ENCODE peak calls at places on chromosomes 4 and X, in ten cellular contexts. M, G, Y, F, T, Q, X, I, N and U are unnamed samples.

GRCh38 chr4:98639108-98639507 is 19.3 kb downstream of the TSPAN5 start:
- DNase-seq in M (no peak), G (no peak), Y (no peak), F (no peak), T (no peak), Q (no peak), X (no peak), I (no peak), N (no peak), U (no peak)

GRCh38 chrX:17183566-17183965 is 191.4 kb upstream of the NHS start:
- DNase-seq in M (no peak), G (no peak), Y (no peak), F (no peak), T (peak), Q (no peak), X (no peak), I (no peak), N (no peak), U (no peak)

GRCh38 chrX:118720058-118720707 is 7.2 kb upstream of the IL13RA1 start:
- DNase-seq in M (no peak), G (no peak), Y (no peak), F (no peak), T (peak), Q (no peak), X (no peak), I (no peak), N (no peak), U (no peak)

GRCh38 chr4:176794151-176794550 is 1.4 kb upstream of the VEGFC start:
- DNase-seq in M (peak), G (no peak), Y (no peak), F (peak), T (no peak), Q (peak), X (no peak), I (no peak), N (peak), U (peak)

GRCh38 chr4:25180524-25181131 is 20.4 kb upstream of the SEPSECS start:
- DNase-seq in M (peak), G (peak), Y (no peak), F (peak), T (peak), Q (peak), X (peak), I (no peak), N (no peak), U (no peak)

GRCh38 chrX:71998836-71999509 is 88.3 kb downstream of the NHSL2 start:
- DNase-seq in M (no peak), G (peak), Y (no peak), F (no peak), T (peak), Q (peak), X (no peak), I (no peak), N (no peak), U (no peak)

GRCh38 chr4:158884280-158884679 is 115.5 kb downstream of the FNIP2 start:
- DNase-seq in M (no peak), G (no peak), Y (no peak), F (peak), T (no peak), Q (peak), X (no peak), I (peak), N (peak), U (no peak)

GRCh38 chr4:117376700-117377099 is 291.3 kb upstream of the TRAM1L1 start:
- DNase-seq in M (no peak), G (no peak), Y (no peak), F (no peak), T (no peak), Q (no peak), X (no peak), I (no peak), N (no peak), U (no peak)

GRCh38 chr4:56286763-56287162 is 100.5 kb downstream of the AASDH start:
- DNase-seq in M (no peak), G (no peak), Y (no peak), F (no peak), T (peak), Q (peak), X (no peak), I (no peak), N (no peak), U (no peak)

GRCh38 chrX:120486786-120487185 is 17.7 kb upstream of the LAMP2 start:
- DNase-seq in M (no peak), G (no peak), Y (no peak), F (no peak), T (no peak), Q (no peak), X (no peak), I (no peak), N (no peak), U (no peak)

GRCh38 chr4:5292091-5292490 is 240.8 kb downstream of the STK32B start:
- DNase-seq in M (no peak), G (no peak), Y (no peak), F (no peak), T (no peak), Q (no peak), X (no peak), I (no peak), N (no peak), U (no peak)

GRCh38 chr4:56550642-56551041 is 45.1 kb downstream of the ARL9 start:
- DNase-seq in M (no peak), G (no peak), Y (no peak), F (no peak), T (no peak), Q (no peak), X (no peak), I (no peak), N (no peak), U (no peak)

GRCh38 chrX:12700745-12701144 is 90.5 kb upstream of the PRPS2 start:
- DNase-seq in M (no peak), G (no peak), Y (no peak), F (no peak), T (no peak), Q (no peak), X (no peak), I (no peak), N (no peak), U (no peak)

GRCh38 chr4:110510955-110511544 is 35.1 kb downstream of the ENPEP start:
- DNase-seq in M (peak), G (peak), Y (no peak), F (peak), T (peak), Q (peak), X (no peak), I (no peak), N (peak), U (peak)

GRCh38 chr4:12144051-12144450 is 715.4 kb upstream of the HS3ST1 start:
- DNase-seq in M (peak), G (no peak), Y (no peak), F (no peak), T (no peak), Q (no peak), X (no peak), I (no peak), N (no peak), U (no peak)

GRCh38 chrX:47590984-47591383 is 8.7 kb downstream of the TIMP1 start:
- DNase-seq in M (no peak), G (no peak), Y (no peak), F (no peak), T (no peak), Q (no peak), X (no peak), I (no peak), N (no peak), U (no peak)

GRCh38 chr4:1544861-1545275 is 138.6 kb upstream of the NKX1-1 start:
- DNase-seq in M (no peak), G (no peak), Y (no peak), F (no peak), T (no peak), Q (no peak), X (peak), I (no peak), N (no peak), U (no peak)

GRCh38 chr4:2837904-2838496 is 5.6 kb upstream of the ADD1 start:
- DNase-seq in M (peak), G (no peak), Y (no peak), F (no peak), T (no peak), Q (peak), X (peak), I (peak), N (no peak), U (no peak)

GRCh38 chrX:13797512-13797911 is 19.4 kb downstream of the GPM6B start:
- DNase-seq in M (no peak), G (no peak), Y (no peak), F (no peak), T (no peak), Q (no peak), X (no peak), I (no peak), N (no peak), U (no peak)

GRCh38 chrX:136065044-136065671 is 79.9 kb downstream of the SLC9A6 start:
- DNase-seq in M (peak), G (no peak), Y (no peak), F (peak), T (peak), Q (peak), X (no peak), I (peak), N (peak), U (no peak)

GRCh38 chr4:179709961-179710624 is 2267.9 kb upstream of the AGA start:
- DNase-seq in M (no peak), G (no peak), Y (no peak), F (no peak), T (peak), Q (no peak), X (no peak), I (no peak), N (no peak), U (no peak)

GRCh38 chrX:66399273-66399672 is 235.2 kb downstream of the HEPH start:
- DNase-seq in M (no peak), G (no peak), Y (no peak), F (no peak), T (no peak), Q (no peak), X (no peak), I (no peak), N (no peak), U (no peak)

GRCh38 chr4:128540122-128540521 is 252.5 kb upstream of the PGRMC2 start:
- DNase-seq in M (no peak), G (no peak), Y (no peak), F (no peak), T (no peak), Q (no peak), X (no peak), I (no peak), N (no peak), U (no peak)

GRCh38 chr4:37561803-37562207 is 124.4 kb downstream of the RELL1 start:
- DNase-seq in M (peak), G (peak), Y (peak), F (peak), T (no peak), Q (peak), X (no peak), I (no peak), N (no peak), U (no peak)

GRCh38 chr4:68872442-68873217 is 56.8 kb downstream of the UGT2B10 start:
- DNase-seq in M (peak), G (no peak), Y (no peak), F (no peak), T (no peak), Q (no peak), X (no peak), I (no peak), N (no peak), U (no peak)

GRCh38 chrX:151982217-151982616 is 7.7 kb upstream of the GABRE start:
- DNase-seq in M (peak), G (no peak), Y (no peak), F (peak), T (no peak), Q (peak), X (no peak), I (no peak), N (peak), U (peak)

GRCh38 chrX:118565853-118566252 is 70.2 kb downstream of the DOCK11 start:
- DNase-seq in M (no peak), G (no peak), Y (no peak), F (no peak), T (no peak), Q (peak), X (no peak), I (no peak), N (no peak), U (no peak)

GRCh38 chrX:85504381-85504780 is 124.9 kb upstream of the POF1B start:
- DNase-seq in M (no peak), G (no peak), Y (no peak), F (no peak), T (no peak), Q (no peak), X (no peak), I (no peak), N (no peak), U (no peak)

GRCh38 chrX:115183980-115184379 is 5.2 kb upstream of the RBMXL3 start:
- DNase-seq in M (no peak), G (no peak), Y (no peak), F (no peak), T (no peak), Q (no peak), X (no peak), I (no peak), N (peak), U (no peak)

GRCh38 chr4:149173241-149174013 is 642.2 kb downstream of the IQCM start:
- DNase-seq in M (no peak), G (no peak), Y (no peak), F (no peak), T (no peak), Q (no peak), X (no peak), I (no peak), N (no peak), U (no peak)

GRCh38 chr4:146359771-146360170 is 145.4 kb downstream of the REELD1 start:
- DNase-seq in M (peak), G (no peak), Y (no peak), F (no peak), T (no peak), Q (no peak), X (no peak), I (no peak), N (no peak), U (no peak)

DNA sequence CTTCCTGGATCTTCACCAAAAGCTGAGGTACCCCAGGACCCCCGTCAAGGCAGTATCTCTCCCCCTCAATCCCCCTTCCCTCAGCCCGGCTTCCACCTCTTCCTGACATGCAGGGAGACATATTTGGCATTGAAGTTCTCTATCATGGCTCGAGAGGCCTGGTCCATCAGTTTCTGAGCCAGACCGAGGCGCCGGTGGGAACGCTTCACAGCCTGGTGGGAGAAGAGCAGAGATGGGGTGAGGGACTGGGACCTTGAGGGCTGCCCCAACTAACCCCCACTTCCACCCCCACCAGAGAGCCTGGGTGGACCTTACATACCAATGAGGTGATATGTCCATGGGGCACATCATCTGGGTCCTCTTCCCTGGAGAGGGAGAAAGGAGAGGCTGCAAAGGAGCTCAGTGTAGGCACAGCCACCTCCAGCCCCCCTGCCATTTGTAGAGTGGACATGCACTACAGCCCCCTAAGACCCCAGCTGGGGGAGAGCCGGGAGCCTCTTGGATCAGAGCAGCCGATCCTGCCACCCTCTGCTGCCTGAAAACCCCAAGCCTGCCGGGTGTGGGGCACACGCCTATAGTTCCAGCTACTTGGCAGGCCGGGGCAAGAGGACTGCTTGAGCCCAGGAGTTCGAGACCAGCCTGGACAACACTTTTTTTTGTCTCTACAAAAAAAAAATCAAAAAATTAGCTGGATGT is 2.5 kb downstream of the NAA10 start:
- DNase-seq in M (no peak), G (no peak), Y (no peak), F (no peak), T (no peak), Q (no peak), X (no peak), I (no peak), N (no peak), U (no peak)
- H3K4me3 ChIP-seq in M (no peak), G (no peak), Y (no peak), F (no peak), T (no peak), Q (no peak), X (no peak), I (no peak), N (no peak), U (no peak)

GRCh38 chrX:131752493-131753198 is 208.8 kb downstream of the OR13H1 start:
- DNase-seq in M (no peak), G (no peak), Y (peak), F (peak), T (no peak), Q (no peak), X (peak), I (peak), N (no peak), U (no peak)
- H3K4me3 ChIP-seq in M (no peak), G (no peak), Y (peak), F (peak), T (no peak), Q (no peak), X (peak), I (no peak), N (no peak), U (peak)

GRCh38 chr4:8198906-8199593 is at the start of gene SH3TC1:
- DNase-seq in M (peak), G (peak), Y (peak), F (peak), T (no peak), Q (peak), X (peak), I (peak), N (peak), U (no peak)
- H3K4me3 ChIP-seq in M (peak), G (peak), Y (peak), F (no peak), T (no peak), Q (no peak), X (peak), I (peak), N (peak), U (peak)

DNA sequence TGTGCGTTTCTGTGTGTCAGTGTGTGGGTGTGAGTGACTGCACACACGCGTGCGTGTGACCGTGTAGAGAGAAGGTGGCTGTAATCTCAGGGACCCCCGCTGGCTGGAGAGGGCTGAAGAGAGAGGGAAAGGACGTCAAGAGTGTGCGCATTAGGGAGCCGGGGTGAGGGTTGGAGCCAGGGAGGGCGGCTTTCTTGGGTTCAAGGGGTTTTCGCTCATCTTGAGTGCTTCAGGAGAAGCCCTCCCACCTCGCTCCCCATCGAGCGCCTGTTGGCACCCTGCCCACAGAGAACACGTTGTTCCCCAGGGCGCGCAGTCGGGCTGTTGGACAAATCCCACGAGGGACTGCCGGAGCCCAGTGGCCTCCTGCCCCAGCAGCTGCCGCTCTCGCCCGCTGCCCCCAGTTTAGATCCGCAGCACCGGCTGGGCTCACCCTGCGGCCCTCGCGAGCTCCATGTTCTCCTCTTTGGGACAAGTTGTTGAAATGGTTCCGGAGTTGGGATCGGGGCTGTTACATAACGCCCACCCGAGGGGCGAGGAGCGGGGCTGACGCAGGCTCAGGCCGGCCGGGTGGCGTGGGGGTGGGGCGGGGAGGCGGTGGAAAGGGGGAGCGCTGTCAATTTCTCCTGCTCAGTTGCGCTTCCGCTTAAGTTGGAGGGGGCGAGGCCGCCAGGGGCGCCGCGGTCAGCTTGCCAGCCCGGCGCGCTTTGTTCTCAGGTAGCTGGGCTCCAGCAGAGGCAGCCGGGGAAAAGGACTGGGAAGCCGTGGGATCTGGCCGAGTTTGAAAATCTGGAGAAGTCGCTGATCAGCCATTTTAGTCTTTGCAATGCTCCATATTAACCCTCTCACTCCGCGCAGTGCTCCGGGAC is 1.6 kb downstream of the GRIA2 start:
- DNase-seq in M (peak), G (no peak), Y (no peak), F (peak), T (peak), Q (no peak), X (no peak), I (no peak), N (no peak), U (no peak)
- H3K4me3 ChIP-seq in M (peak), G (no peak), Y (no peak), F (peak), T (peak), Q (peak), X (no peak), I (peak), N (peak), U (peak)

DNA sequence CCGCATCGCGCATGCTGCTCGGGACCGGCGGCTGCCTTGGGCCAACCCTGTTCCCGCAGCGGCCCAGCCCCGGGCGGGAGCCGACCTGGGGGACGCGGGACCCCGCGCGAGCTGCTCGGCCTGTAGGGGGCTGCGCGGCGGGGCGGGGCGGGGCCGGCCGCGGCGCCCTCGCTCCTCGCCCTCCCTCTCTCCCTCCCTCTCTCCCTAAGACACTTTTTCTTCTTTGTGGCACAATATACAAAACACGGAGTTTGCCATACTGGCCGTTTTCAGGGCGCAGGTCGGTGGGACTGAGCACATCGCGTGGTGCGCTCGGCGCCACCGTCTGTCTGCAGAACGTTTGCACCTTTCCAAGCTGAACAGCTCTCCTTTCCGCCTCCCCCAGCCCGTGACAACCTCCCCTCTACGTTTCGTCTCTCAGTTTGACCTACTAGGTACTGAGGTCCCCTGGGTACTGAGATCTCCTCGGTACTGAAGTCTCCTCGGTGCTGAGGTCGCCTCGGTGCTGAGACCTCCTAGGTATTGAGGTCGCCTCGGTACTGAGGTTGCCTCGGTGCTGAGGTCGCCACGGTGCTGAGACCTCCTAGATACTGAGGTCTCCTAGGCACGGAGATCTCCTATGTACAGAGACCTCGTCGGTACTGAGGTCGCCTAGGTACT is 261.1 kb upstream of the PLCXD1 start:
- DNase-seq in M (peak), G (peak), Y (no peak), F (peak), T (peak), Q (no peak), X (peak), I (peak), N (peak), U (no peak)
- H3K4me3 ChIP-seq in M (peak), G (peak), Y (no peak), F (peak), T (no peak), Q (no peak), X (peak), I (peak), N (peak), U (peak)

GRCh38 chr4:44646151-44646550 is 5.3 kb downstream of the YIPF7 start:
- DNase-seq in M (peak), G (no peak), Y (no peak), F (no peak), T (no peak), Q (no peak), X (no peak), I (no peak), N (no peak), U (no peak)

GRCh38 chr4:44652002-44652401 is 577 bp upstream of the YIPF7 start:
- DNase-seq in M (no peak), G (no peak), Y (no peak), F (no peak), T (peak), Q (no peak), X (no peak), I (no peak), N (no peak), U (no peak)

GRCh38 chr4:44651425-44651824 is at the start of gene YIPF7:
- DNase-seq in M (no peak), G (no peak), Y (no peak), F (no peak), T (no peak), Q (no peak), X (no peak), I (no peak), N (no peak), U (no peak)
- H3K4me3 ChIP-seq in M (no peak), G (no peak), Y (no peak), F (no peak), T (no peak), Q (no peak), X (no peak), I (no peak), N (no peak), U (no peak)

GRCh38 chr4:83224502-83225197 is 59.9 kb downstream of the COQ2 start:
- DNase-seq in M (no peak), G (no peak), Y (no peak), F (no peak), T (no peak), Q (no peak), X (no peak), I (no peak), N (no peak), U (no peak)
- H3K4me3 ChIP-seq in M (no peak), G (no peak), Y (no peak), F (no peak), T (no peak), Q (no peak), X (no peak), I (no peak), N (no peak), U (no peak)